ENCODE peak calls at places on chromosomes 16 and 17, in ten cellular contexts. D is adrenal gland; F is heart right ventricle; J is GM23338; E is psoas muscle; X is dorsolateral prefrontal cortex; C is CD4-positive, alpha-beta T cell; U is endodermal cell; A is breast epithelium; P is colonic mucosa. M is an unnamed sample.

GRCh38 chr17:7839199-7839889 is 5.3 kb downstream of the KDM6B start:
- DNase-seq in D (no peak), F (no peak), E (no peak), X (no peak), J (no peak), P (peak; percentile 93), A (no peak), C (no peak), U (peak; percentile 59), M (no peak)

GRCh38 chr17:80851277-80851925 is 140.2 kb upstream of the CHMP6 start:
- DNase-seq in C (no peak), P (no peak), X (no peak), A (no peak), J (no peak), D (no peak), F (no peak), U (no peak), E (no peak), M (no peak)

GRCh38 chr17:4807534-4808377 is 804 bp downstream of the PLD2 start:
- DNase-seq in A (no peak), X (no peak), F (no peak), P (no peak), E (peak; percentile 21), U (peak; percentile 65), J (no peak), D (no peak), C (no peak), M (no peak)

GRCh38 chr17:45341389-45342158 is 24.8 kb upstream of the MAP3K14 start:
- DNase-seq in F (peak; percentile 81), X (peak; percentile 37), D (peak; percentile 58), E (peak; percentile 72), U (peak; percentile 99), C (no peak), P (no peak), A (peak; percentile 52), J (peak; percentile 94), M (peak; percentile 74)

GRCh38 chr16:70753228-70753627 is 47.7 kb downstream of the VAC14 start:
- DNase-seq in P (no peak), U (no peak), X (no peak), D (no peak), A (no peak), J (no peak), E (no peak), C (no peak), F (no peak), M (no peak)

GRCh38 chr16:71894229-71894920 is 956 bp upstream of the IST1 start:
- DNase-seq in E (peak; percentile 29), C (peak; percentile 28), P (peak; percentile 70), J (peak; percentile 85), F (peak; percentile 49), D (peak; percentile 57), X (peak; percentile 62), A (peak; percentile 57), U (peak; percentile 86), M (peak; percentile 76)

GRCh38 chr17:1222321-1222720 is 42.5 kb upstream of the ABR start:
- DNase-seq in P (no peak), U (no peak), D (no peak), E (no peak), F (no peak), A (no peak), X (no peak), J (no peak), C (no peak), M (no peak)

GRCh38 chr17:22503322-22503899 is 811.1 kb downstream of the KCNJ18 start:
- DNase-seq in D (no peak), J (no peak), C (no peak), X (no peak), F (no peak), P (no peak), U (no peak), E (no peak), A (no peak), M (no peak)

GRCh38 chr17:74943808-74944522 is 8.3 kb downstream of the OTOP3 start:
- DNase-seq in D (no peak), E (no peak), U (peak; percentile 74), F (no peak), A (no peak), P (no peak), C (no peak), X (no peak), J (peak; percentile 51), M (no peak)

GRCh38 chr17:74938194-74938950 is 2.7 kb downstream of the OTOP3 start:
- DNase-seq in F (no peak), U (no peak), A (no peak), X (no peak), D (no peak), E (no peak), P (no peak), C (no peak), J (no peak), M (no peak)

GRCh38 chr17:74937064-74938051 is 1.7 kb downstream of the OTOP3 start:
- DNase-seq in E (no peak), U (peak; percentile 82), F (no peak), C (no peak), A (no peak), D (no peak), X (no peak), P (no peak), J (peak; percentile 55), M (no peak)

GRCh38 chr17:74939534-74939933 is 3.8 kb downstream of the OTOP3 start:
- DNase-seq in E (no peak), P (no peak), U (no peak), D (no peak), C (no peak), A (no peak), F (no peak), J (no peak), X (no peak), M (no peak)

GRCh38 chr17:74941128-74941725 is 5.5 kb downstream of the OTOP3 start:
- DNase-seq in D (no peak), A (no peak), P (no peak), C (no peak), E (no peak), U (no peak), F (no peak), X (no peak), J (no peak), M (no peak)
- H3K27me3 ChIP-seq in D (peaks cover 25% of the 10 kb centered on the region), A (peaks cover 39% of the 10 kb centered on the region), P (peaks cover 17% of the 10 kb centered on the region), C (peaks cover 24% of the 10 kb centered on the region), E (no peaks in the 10 kb centered on the region), U (peaks cover 82% of the 10 kb centered on the region), F (peaks cover 56% of the 10 kb centered on the region), X (peaks cover 9% of the 10 kb centered on the region), J (peaks cover 36% of the 10 kb centered on the region), M (peaks cover 5% of the 10 kb centered on the region)

GRCh38 chr17:65364408-65364807 is 197.0 kb downstream of the AXIN2 start:
- DNase-seq in F (no peak), D (no peak), C (no peak), J (no peak), A (no peak), X (no peak), P (no peak), E (no peak), U (no peak), M (no peak)
- H3K27ac ChIP-seq in F (no peak overlapping the region), D (no peak overlapping the region), C (no peak overlapping the region), J (no peak overlapping the region), A (no peak overlapping the region), X (no peak overlapping the region), P (no peak overlapping the region), E (no peak overlapping the region), U (peak overlapping the region; percentile 98), M (no peak overlapping the region)

GRCh38 chr16:23739516-23739915 is 15.3 kb upstream of the CHP2 start:
- DNase-seq in J (no peak), E (no peak), D (no peak), A (no peak), F (no peak), X (no peak), P (no peak), U (no peak), C (no peak), M (no peak)

GRCh38 chr16:23748630-23749029 is 6.2 kb upstream of the CHP2 start:
- DNase-seq in P (no peak), J (no peak), X (no peak), D (no peak), C (no peak), U (no peak), F (no peak), E (no peak), A (no peak), M (no peak)

GRCh38 chr16:23745263-23745662 is 9.6 kb upstream of the CHP2 start:
- DNase-seq in J (no peak), D (no peak), U (no peak), A (no peak), C (no peak), P (no peak), F (no peak), E (no peak), X (no peak), M (no peak)

DNA sequence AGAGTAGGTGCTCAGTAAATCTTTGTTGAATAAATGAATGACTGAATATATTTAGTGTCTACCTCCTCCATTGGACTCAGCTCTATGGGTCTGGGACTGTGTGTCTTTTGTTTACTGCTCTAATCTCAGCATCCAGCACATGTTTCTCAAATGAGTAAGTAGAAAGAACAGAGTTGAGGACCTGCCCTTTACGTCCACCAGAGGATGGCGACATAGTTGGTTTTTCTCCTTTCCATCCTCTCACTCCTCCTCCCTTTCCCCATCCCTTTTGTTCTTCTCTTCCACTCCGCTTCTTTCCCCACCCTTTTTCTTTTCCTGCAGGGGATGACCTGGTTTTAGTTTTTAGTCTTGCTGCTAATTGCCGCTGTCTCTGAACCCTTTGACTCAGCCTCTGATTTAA is 12.1 kb upstream of the CHP2 start:
- DNase-seq in C (no peak), F (no peak), J (peak; percentile 72), A (no peak), E (no peak), D (no peak), U (no peak), X (no peak), P (no peak), M (no peak)
- TF ChIP-seq CTCF in C (no peak), F (no peak), J (peak; percentile 81), A (no peak), E (no peak), D (no peak), U (peak; percentile 60), X (no peak), P (no peak), M (no peak)

GRCh38 chr17:79812206-79812968 is 15.5 kb upstream of the CBX8 start:
- DNase-seq in U (peak; percentile 68), A (no peak), C (no peak), P (no peak), E (no peak), X (no peak), J (no peak), D (no peak), F (no peak), M (no peak)

GRCh38 chr17:79810138-79811027 is 13.5 kb upstream of the CBX8 start:
- DNase-seq in C (peak; percentile 75), F (peak; percentile 60), P (peak; percentile 86), X (peak; percentile 78), U (peak; percentile 95), J (peak; percentile 89), E (peak; percentile 60), A (no peak), D (peak; percentile 59), M (no peak)

GRCh38 chr17:79812969-79813825 is 16.3 kb upstream of the CBX8 start:
- DNase-seq in X (no peak), J (no peak), C (no peak), D (no peak), E (no peak), A (no peak), F (no peak), U (peak; percentile 80), P (no peak), M (no peak)

GRCh38 chr17:79811036-79811887 is 14.4 kb upstream of the CBX8 start:
- DNase-seq in U (peak; percentile 85), D (no peak), J (peak; percentile 65), X (peak; percentile 68), F (no peak), A (no peak), E (no peak), P (no peak), C (no peak), M (no peak)

DNA sequence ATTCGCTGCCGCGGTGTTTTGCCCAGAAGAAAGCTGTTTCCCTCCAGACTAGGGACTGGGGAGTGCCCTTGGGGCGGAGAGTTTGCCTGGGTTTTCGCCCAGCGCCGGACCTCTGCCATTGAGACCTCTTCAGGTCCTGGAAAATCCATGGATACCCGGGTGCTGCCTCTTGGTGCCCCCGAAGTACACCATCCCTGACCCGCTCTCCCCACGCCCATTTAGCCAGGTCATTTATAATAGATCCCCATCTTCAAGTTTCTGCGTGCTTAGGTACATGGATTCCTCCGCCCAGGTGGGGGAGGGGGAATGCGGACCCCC is 15.0 kb upstream of the CBX8 start:
- DNase-seq in U (no peak), J (no peak), P (no peak), A (no peak), C (no peak), F (no peak), D (no peak), X (no peak), E (no peak), M (no peak)
- H3K27me3 ChIP-seq in U (peaks cover 88% of the 10 kb centered on the region), J (peaks cover 94% of the 10 kb centered on the region), P (peaks cover 81% of the 10 kb centered on the region), A (peaks cover 86% of the 10 kb centered on the region), C (peaks cover 83% of the 10 kb centered on the region), F (peaks cover 94% of the 10 kb centered on the region), D (peaks cover 87% of the 10 kb centered on the region), X (peaks cover 76% of the 10 kb centered on the region), E (no peaks in the 10 kb centered on the region), M (peaks cover 79% of the 10 kb centered on the region)

M was measured in right atrium auricular region.